ENCODE peak calls at places on chromosomes 7 and 10, in ten cellular contexts. One of them, this sample, is unnamed.

GRCh38 chr10:119782981-119783664 is 57.3 kb downstream of the INPP5F start:
- DNase-seq in AG09309: no peak
- DNase-seq in fibroblast of mammary gland: no peak
- DNase-seq in PC-3: no peak
- DNase-seq in brain microvascular endothelial cell: no peak
- DNase-seq in stimulated activated CD4-positive, alpha-beta T cell treated with anti-CD3 and anti-CD28 coated beads, Interleukin-12 subunit alpha, Interleukin-12 subunit beta, amount 100 ng/mL, for 48 hours: no peak
- DNase-seq in H54: no peak
- DNase-seq in hippocampal formation: no peak
- DNase-seq in HS-5: no peak
- DNase-seq in activated T-helper 1 cell treated with Interleukin-2 at 50 U/mL for 16 hours: no peak
- DNase-seq in this sample: no peak

GRCh38 chr7:43430412-43430811 is 152.5 kb upstream of the STK17A start:
- DNase-seq in AG09309: no peak
- DNase-seq in fibroblast of mammary gland: peak
- DNase-seq in PC-3: no peak
- DNase-seq in brain microvascular endothelial cell: no peak
- DNase-seq in stimulated activated CD4-positive, alpha-beta T cell treated with anti-CD3 and anti-CD28 coated beads, Interleukin-12 subunit alpha, Interleukin-12 subunit beta, amount 100 ng/mL, for 48 hours: no peak
- DNase-seq in H54: no peak
- DNase-seq in hippocampal formation: no peak
- DNase-seq in HS-5: no peak
- DNase-seq in activated T-helper 1 cell treated with Interleukin-2 at 50 U/mL for 16 hours: no peak
- DNase-seq in this sample: no peak

GRCh38 chr10:93386496-93387369 is 95.4 kb downstream of the MYOF start:
- DNase-seq in AG09309: no peak
- DNase-seq in fibroblast of mammary gland: peak
- DNase-seq in PC-3: no peak
- DNase-seq in brain microvascular endothelial cell: peak
- DNase-seq in stimulated activated CD4-positive, alpha-beta T cell treated with anti-CD3 and anti-CD28 coated beads, Interleukin-12 subunit alpha, Interleukin-12 subunit beta, amount 100 ng/mL, for 48 hours: no peak
- DNase-seq in H54: no peak
- DNase-seq in hippocampal formation: no peak
- DNase-seq in HS-5: no peak
- DNase-seq in activated T-helper 1 cell treated with Interleukin-2 at 50 U/mL for 16 hours: no peak
- DNase-seq in this sample: peak

GRCh38 chr10:51100221-51100620 is 25.9 kb downstream of the PRKG1 start:
- DNase-seq in AG09309: no peak
- DNase-seq in fibroblast of mammary gland: no peak
- DNase-seq in PC-3: no peak
- DNase-seq in brain microvascular endothelial cell: no peak
- DNase-seq in stimulated activated CD4-positive, alpha-beta T cell treated with anti-CD3 and anti-CD28 coated beads, Interleukin-12 subunit alpha, Interleukin-12 subunit beta, amount 100 ng/mL, for 48 hours: no peak
- DNase-seq in H54: no peak
- DNase-seq in hippocampal formation: no peak
- DNase-seq in HS-5: no peak
- DNase-seq in activated T-helper 1 cell treated with Interleukin-2 at 50 U/mL for 16 hours: no peak
- DNase-seq in this sample: no peak

GRCh38 chr7:108251700-108252099 is 121.5 kb upstream of the LAMB4 start:
- DNase-seq in AG09309: no peak
- DNase-seq in fibroblast of mammary gland: no peak
- DNase-seq in PC-3: no peak
- DNase-seq in brain microvascular endothelial cell: no peak
- DNase-seq in stimulated activated CD4-positive, alpha-beta T cell treated with anti-CD3 and anti-CD28 coated beads, Interleukin-12 subunit alpha, Interleukin-12 subunit beta, amount 100 ng/mL, for 48 hours: no peak
- DNase-seq in H54: no peak
- DNase-seq in hippocampal formation: no peak
- DNase-seq in HS-5: no peak
- DNase-seq in activated T-helper 1 cell treated with Interleukin-2 at 50 U/mL for 16 hours: no peak
- DNase-seq in this sample: no peak

GRCh38 chr10:43973801-43974200 is 325.1 kb upstream of the ZNF32 start:
- DNase-seq in AG09309: no peak
- DNase-seq in fibroblast of mammary gland: no peak
- DNase-seq in PC-3: no peak
- DNase-seq in brain microvascular endothelial cell: no peak
- DNase-seq in stimulated activated CD4-positive, alpha-beta T cell treated with anti-CD3 and anti-CD28 coated beads, Interleukin-12 subunit alpha, Interleukin-12 subunit beta, amount 100 ng/mL, for 48 hours: no peak
- DNase-seq in H54: no peak
- DNase-seq in hippocampal formation: no peak
- DNase-seq in HS-5: no peak
- DNase-seq in activated T-helper 1 cell treated with Interleukin-2 at 50 U/mL for 16 hours: no peak
- DNase-seq in this sample: no peak

GRCh38 chr10:78920011-78920410 is 148.8 kb upstream of the ZMIZ1 start:
- DNase-seq in AG09309: no peak
- DNase-seq in fibroblast of mammary gland: no peak
- DNase-seq in PC-3: no peak
- DNase-seq in brain microvascular endothelial cell: no peak
- DNase-seq in stimulated activated CD4-positive, alpha-beta T cell treated with anti-CD3 and anti-CD28 coated beads, Interleukin-12 subunit alpha, Interleukin-12 subunit beta, amount 100 ng/mL, for 48 hours: no peak
- DNase-seq in H54: no peak
- DNase-seq in hippocampal formation: no peak
- DNase-seq in HS-5: no peak
- DNase-seq in activated T-helper 1 cell treated with Interleukin-2 at 50 U/mL for 16 hours: no peak
- DNase-seq in this sample: no peak

GRCh38 chr7:151195616-151196450 is 8.8 kb upstream of the ASB10 start:
- DNase-seq in AG09309: no peak
- DNase-seq in fibroblast of mammary gland: no peak
- DNase-seq in PC-3: no peak
- DNase-seq in brain microvascular endothelial cell: no peak
- DNase-seq in stimulated activated CD4-positive, alpha-beta T cell treated with anti-CD3 and anti-CD28 coated beads, Interleukin-12 subunit alpha, Interleukin-12 subunit beta, amount 100 ng/mL, for 48 hours: no peak
- DNase-seq in H54: no peak
- DNase-seq in hippocampal formation: no peak
- DNase-seq in HS-5: no peak
- DNase-seq in activated T-helper 1 cell treated with Interleukin-2 at 50 U/mL for 16 hours: no peak
- DNase-seq in this sample: no peak

GRCh38 chr10:79061441-79062315 is 7.1 kb upstream of the ZMIZ1 start:
- DNase-seq in AG09309: no peak
- DNase-seq in fibroblast of mammary gland: no peak
- DNase-seq in PC-3: no peak
- DNase-seq in brain microvascular endothelial cell: no peak
- DNase-seq in stimulated activated CD4-positive, alpha-beta T cell treated with anti-CD3 and anti-CD28 coated beads, Interleukin-12 subunit alpha, Interleukin-12 subunit beta, amount 100 ng/mL, for 48 hours: no peak
- DNase-seq in H54: no peak
- DNase-seq in hippocampal formation: no peak
- DNase-seq in HS-5: no peak
- DNase-seq in activated T-helper 1 cell treated with Interleukin-2 at 50 U/mL for 16 hours: no peak
- DNase-seq in this sample: no peak

GRCh38 chr7:139034855-139035587 is 821 bp downstream of the ZC3HAV1L start:
- DNase-seq in AG09309: no peak
- DNase-seq in fibroblast of mammary gland: peak
- DNase-seq in PC-3: peak
- DNase-seq in brain microvascular endothelial cell: peak
- DNase-seq in stimulated activated CD4-positive, alpha-beta T cell treated with anti-CD3 and anti-CD28 coated beads, Interleukin-12 subunit alpha, Interleukin-12 subunit beta, amount 100 ng/mL, for 48 hours: peak
- DNase-seq in H54: no peak
- DNase-seq in hippocampal formation: no peak
- DNase-seq in HS-5: no peak
- DNase-seq in activated T-helper 1 cell treated with Interleukin-2 at 50 U/mL for 16 hours: no peak
- DNase-seq in this sample: peak

GRCh38 chr10:31683682-31684081 is 244.9 kb downstream of the ARHGAP12 start:
- DNase-seq in AG09309: no peak
- DNase-seq in fibroblast of mammary gland: peak
- DNase-seq in PC-3: no peak
- DNase-seq in brain microvascular endothelial cell: no peak
- DNase-seq in stimulated activated CD4-positive, alpha-beta T cell treated with anti-CD3 and anti-CD28 coated beads, Interleukin-12 subunit alpha, Interleukin-12 subunit beta, amount 100 ng/mL, for 48 hours: no peak
- DNase-seq in H54: no peak
- DNase-seq in hippocampal formation: no peak
- DNase-seq in HS-5: no peak
- DNase-seq in activated T-helper 1 cell treated with Interleukin-2 at 50 U/mL for 16 hours: no peak
- DNase-seq in this sample: no peak

GRCh38 chr10:97454330-97455036 is 8.5 kb downstream of the ZDHHC16 start:
- DNase-seq in AG09309: no peak
- DNase-seq in fibroblast of mammary gland: peak
- DNase-seq in PC-3: no peak
- DNase-seq in brain microvascular endothelial cell: no peak
- DNase-seq in stimulated activated CD4-positive, alpha-beta T cell treated with anti-CD3 and anti-CD28 coated beads, Interleukin-12 subunit alpha, Interleukin-12 subunit beta, amount 100 ng/mL, for 48 hours: no peak
- DNase-seq in H54: no peak
- DNase-seq in hippocampal formation: no peak
- DNase-seq in HS-5: no peak
- DNase-seq in activated T-helper 1 cell treated with Interleukin-2 at 50 U/mL for 16 hours: no peak
- DNase-seq in this sample: no peak

GRCh38 chr7:145183069-145183468 is 347.2 kb upstream of the TPK1 start:
- DNase-seq in AG09309: no peak
- DNase-seq in fibroblast of mammary gland: no peak
- DNase-seq in PC-3: peak
- DNase-seq in brain microvascular endothelial cell: no peak
- DNase-seq in stimulated activated CD4-positive, alpha-beta T cell treated with anti-CD3 and anti-CD28 coated beads, Interleukin-12 subunit alpha, Interleukin-12 subunit beta, amount 100 ng/mL, for 48 hours: no peak
- DNase-seq in H54: no peak
- DNase-seq in hippocampal formation: no peak
- DNase-seq in HS-5: no peak
- DNase-seq in activated T-helper 1 cell treated with Interleukin-2 at 50 U/mL for 16 hours: no peak
- DNase-seq in this sample: no peak

GRCh38 chr7:117993377-117994003 is 120.2 kb upstream of the CTTNBP2 start:
- DNase-seq in AG09309: no peak
- DNase-seq in fibroblast of mammary gland: peak
- DNase-seq in PC-3: peak
- DNase-seq in brain microvascular endothelial cell: peak
- DNase-seq in stimulated activated CD4-positive, alpha-beta T cell treated with anti-CD3 and anti-CD28 coated beads, Interleukin-12 subunit alpha, Interleukin-12 subunit beta, amount 100 ng/mL, for 48 hours: no peak
- DNase-seq in H54: peak
- DNase-seq in hippocampal formation: no peak
- DNase-seq in HS-5: no peak
- DNase-seq in activated T-helper 1 cell treated with Interleukin-2 at 50 U/mL for 16 hours: no peak
- DNase-seq in this sample: peak

GRCh38 chr10:60384708-60385398 is 4.8 kb downstream of the ANK3 start:
- DNase-seq in AG09309: peak
- DNase-seq in fibroblast of mammary gland: peak
- DNase-seq in PC-3: peak
- DNase-seq in brain microvascular endothelial cell: peak
- DNase-seq in stimulated activated CD4-positive, alpha-beta T cell treated with anti-CD3 and anti-CD28 coated beads, Interleukin-12 subunit alpha, Interleukin-12 subunit beta, amount 100 ng/mL, for 48 hours: no peak
- DNase-seq in H54: peak
- DNase-seq in hippocampal formation: no peak
- DNase-seq in HS-5: peak
- DNase-seq in activated T-helper 1 cell treated with Interleukin-2 at 50 U/mL for 16 hours: no peak
- DNase-seq in this sample: peak

GRCh38 chr7:80288175-80289122 is 153.8 kb downstream of the GNAI1 start:
- DNase-seq in AG09309: peak
- DNase-seq in fibroblast of mammary gland: peak
- DNase-seq in PC-3: peak
- DNase-seq in brain microvascular endothelial cell: peak
- DNase-seq in stimulated activated CD4-positive, alpha-beta T cell treated with anti-CD3 and anti-CD28 coated beads, Interleukin-12 subunit alpha, Interleukin-12 subunit beta, amount 100 ng/mL, for 48 hours: no peak
- DNase-seq in H54: peak
- DNase-seq in hippocampal formation: no peak
- DNase-seq in HS-5: no peak
- DNase-seq in activated T-helper 1 cell treated with Interleukin-2 at 50 U/mL for 16 hours: no peak
- DNase-seq in this sample: no peak

GRCh38 chr10:71081229-71081560 is 131.2 kb upstream of the UNC5B start:
- DNase-seq in AG09309: no peak
- DNase-seq in fibroblast of mammary gland: no peak
- DNase-seq in PC-3: no peak
- DNase-seq in brain microvascular endothelial cell: no peak
- DNase-seq in stimulated activated CD4-positive, alpha-beta T cell treated with anti-CD3 and anti-CD28 coated beads, Interleukin-12 subunit alpha, Interleukin-12 subunit beta, amount 100 ng/mL, for 48 hours: no peak
- DNase-seq in H54: no peak
- DNase-seq in hippocampal formation: no peak
- DNase-seq in HS-5: no peak
- DNase-seq in activated T-helper 1 cell treated with Interleukin-2 at 50 U/mL for 16 hours: no peak
- DNase-seq in this sample: no peak

GRCh38 chr10:92689663-92690210 is at the start of gene HHEX:
- DNase-seq in AG09309: no peak
- DNase-seq in fibroblast of mammary gland: peak
- DNase-seq in PC-3: peak
- DNase-seq in brain microvascular endothelial cell: no peak
- DNase-seq in stimulated activated CD4-positive, alpha-beta T cell treated with anti-CD3 and anti-CD28 coated beads, Interleukin-12 subunit alpha, Interleukin-12 subunit beta, amount 100 ng/mL, for 48 hours: peak
- DNase-seq in H54: no peak
- DNase-seq in hippocampal formation: peak
- DNase-seq in HS-5: no peak
- DNase-seq in activated T-helper 1 cell treated with Interleukin-2 at 50 U/mL for 16 hours: no peak
- DNase-seq in this sample: peak

GRCh38 chr10:13803566-13804554 is 217.1 kb downstream of the PRPF18 start:
- DNase-seq in AG09309: no peak
- DNase-seq in fibroblast of mammary gland: no peak
- DNase-seq in PC-3: peak
- DNase-seq in brain microvascular endothelial cell: no peak
- DNase-seq in stimulated activated CD4-positive, alpha-beta T cell treated with anti-CD3 and anti-CD28 coated beads, Interleukin-12 subunit alpha, Interleukin-12 subunit beta, amount 100 ng/mL, for 48 hours: no peak
- DNase-seq in H54: no peak
- DNase-seq in hippocampal formation: no peak
- DNase-seq in HS-5: no peak
- DNase-seq in activated T-helper 1 cell treated with Interleukin-2 at 50 U/mL for 16 hours: no peak
- DNase-seq in this sample: peak

GRCh38 chr10:108616559-108617285 is 1306.6 kb downstream of the XPNPEP1 start:
- DNase-seq in AG09309: no peak
- DNase-seq in fibroblast of mammary gland: peak
- DNase-seq in PC-3: no peak
- DNase-seq in brain microvascular endothelial cell: no peak
- DNase-seq in stimulated activated CD4-positive, alpha-beta T cell treated with anti-CD3 and anti-CD28 coated beads, Interleukin-12 subunit alpha, Interleukin-12 subunit beta, amount 100 ng/mL, for 48 hours: no peak
- DNase-seq in H54: no peak
- DNase-seq in hippocampal formation: no peak
- DNase-seq in HS-5: no peak
- DNase-seq in activated T-helper 1 cell treated with Interleukin-2 at 50 U/mL for 16 hours: no peak
- DNase-seq in this sample: no peak

GRCh38 chr10:24415455-24416169 is 206.7 kb downstream of the KIAA1217 start:
- DNase-seq in AG09309: no peak
- DNase-seq in fibroblast of mammary gland: peak
- DNase-seq in PC-3: peak
- DNase-seq in brain microvascular endothelial cell: peak
- DNase-seq in stimulated activated CD4-positive, alpha-beta T cell treated with anti-CD3 and anti-CD28 coated beads, Interleukin-12 subunit alpha, Interleukin-12 subunit beta, amount 100 ng/mL, for 48 hours: no peak
- DNase-seq in H54: no peak
- DNase-seq in hippocampal formation: no peak
- DNase-seq in HS-5: no peak
- DNase-seq in activated T-helper 1 cell treated with Interleukin-2 at 50 U/mL for 16 hours: no peak
- DNase-seq in this sample: no peak

GRCh38 chr7:7529328-7529727 is 6.3 kb downstream of the COL28A1 start:
- DNase-seq in AG09309: no peak
- DNase-seq in fibroblast of mammary gland: no peak
- DNase-seq in PC-3: peak
- DNase-seq in brain microvascular endothelial cell: no peak
- DNase-seq in stimulated activated CD4-positive, alpha-beta T cell treated with anti-CD3 and anti-CD28 coated beads, Interleukin-12 subunit alpha, Interleukin-12 subunit beta, amount 100 ng/mL, for 48 hours: no peak
- DNase-seq in H54: no peak
- DNase-seq in hippocampal formation: no peak
- DNase-seq in HS-5: no peak
- DNase-seq in activated T-helper 1 cell treated with Interleukin-2 at 50 U/mL for 16 hours: no peak
- DNase-seq in this sample: no peak

GRCh38 chr7:133301444-133301843 is 48.6 kb downstream of the EXOC4 start:
- DNase-seq in AG09309: no peak
- DNase-seq in fibroblast of mammary gland: peak
- DNase-seq in PC-3: no peak
- DNase-seq in brain microvascular endothelial cell: no peak
- DNase-seq in stimulated activated CD4-positive, alpha-beta T cell treated with anti-CD3 and anti-CD28 coated beads, Interleukin-12 subunit alpha, Interleukin-12 subunit beta, amount 100 ng/mL, for 48 hours: no peak
- DNase-seq in H54: no peak
- DNase-seq in hippocampal formation: no peak
- DNase-seq in HS-5: no peak
- DNase-seq in activated T-helper 1 cell treated with Interleukin-2 at 50 U/mL for 16 hours: no peak
- DNase-seq in this sample: no peak

GRCh38 chr10:132479603-132480221 is 57.9 kb upstream of the INPP5A start:
- DNase-seq in AG09309: no peak
- DNase-seq in fibroblast of mammary gland: no peak
- DNase-seq in PC-3: no peak
- DNase-seq in brain microvascular endothelial cell: no peak
- DNase-seq in stimulated activated CD4-positive, alpha-beta T cell treated with anti-CD3 and anti-CD28 coated beads, Interleukin-12 subunit alpha, Interleukin-12 subunit beta, amount 100 ng/mL, for 48 hours: no peak
- DNase-seq in H54: no peak
- DNase-seq in hippocampal formation: no peak
- DNase-seq in HS-5: no peak
- DNase-seq in activated T-helper 1 cell treated with Interleukin-2 at 50 U/mL for 16 hours: no peak
- DNase-seq in this sample: no peak

GRCh38 chr10:31936933-31937332 is 8.3 kb upstream of the ARHGAP12 start:
- DNase-seq in AG09309: no peak
- DNase-seq in fibroblast of mammary gland: peak
- DNase-seq in PC-3: peak
- DNase-seq in brain microvascular endothelial cell: no peak
- DNase-seq in stimulated activated CD4-positive, alpha-beta T cell treated with anti-CD3 and anti-CD28 coated beads, Interleukin-12 subunit alpha, Interleukin-12 subunit beta, amount 100 ng/mL, for 48 hours: no peak
- DNase-seq in H54: no peak
- DNase-seq in hippocampal formation: no peak
- DNase-seq in HS-5: no peak
- DNase-seq in activated T-helper 1 cell treated with Interleukin-2 at 50 U/mL for 16 hours: no peak
- DNase-seq in this sample: no peak

GRCh38 chr10:94065344-94065743 is 71.6 kb downstream of the PLCE1 start:
- DNase-seq in AG09309: peak
- DNase-seq in fibroblast of mammary gland: peak
- DNase-seq in PC-3: no peak
- DNase-seq in brain microvascular endothelial cell: no peak
- DNase-seq in stimulated activated CD4-positive, alpha-beta T cell treated with anti-CD3 and anti-CD28 coated beads, Interleukin-12 subunit alpha, Interleukin-12 subunit beta, amount 100 ng/mL, for 48 hours: no peak
- DNase-seq in H54: no peak
- DNase-seq in hippocampal formation: no peak
- DNase-seq in HS-5: no peak
- DNase-seq in activated T-helper 1 cell treated with Interleukin-2 at 50 U/mL for 16 hours: no peak
- DNase-seq in this sample: no peak

GRCh38 chr7:100568176-100568935 is 5.3 kb downstream of the SAP25 start:
- DNase-seq in AG09309: no peak
- DNase-seq in fibroblast of mammary gland: no peak
- DNase-seq in PC-3: no peak
- DNase-seq in brain microvascular endothelial cell: no peak
- DNase-seq in stimulated activated CD4-positive, alpha-beta T cell treated with anti-CD3 and anti-CD28 coated beads, Interleukin-12 subunit alpha, Interleukin-12 subunit beta, amount 100 ng/mL, for 48 hours: no peak
- DNase-seq in H54: no peak
- DNase-seq in hippocampal formation: no peak
- DNase-seq in HS-5: no peak
- DNase-seq in activated T-helper 1 cell treated with Interleukin-2 at 50 U/mL for 16 hours: no peak
- DNase-seq in this sample: no peak

GRCh38 chr10:97422921-97423420 is 3.0 kb upstream of the PGAM1 start:
- DNase-seq in AG09309: peak
- DNase-seq in fibroblast of mammary gland: peak
- DNase-seq in PC-3: peak
- DNase-seq in brain microvascular endothelial cell: peak
- DNase-seq in stimulated activated CD4-positive, alpha-beta T cell treated with anti-CD3 and anti-CD28 coated beads, Interleukin-12 subunit alpha, Interleukin-12 subunit beta, amount 100 ng/mL, for 48 hours: no peak
- DNase-seq in H54: peak
- DNase-seq in hippocampal formation: no peak
- DNase-seq in HS-5: peak
- DNase-seq in activated T-helper 1 cell treated with Interleukin-2 at 50 U/mL for 16 hours: no peak
- DNase-seq in this sample: peak

This sample was measured in hepatic stellate cell.